ENCODE peak calls at places on chromosomes 7 and 10, in eight cellular contexts. One of them, this sample, is unnamed. For H3K27me3, the result is how much of the 10 kb centered on the place peaks cover.

GRCh38 chr10:11270135-11270857 is 252.6 kb downstream of the CELF2 start:
- DNase-seq in trophoblast cell: peak
- DNase-seq in H9: peak
- DNase-seq in dorsolateral prefrontal cortex: peak
- DNase-seq in fibroblast of lung: peak
- DNase-seq in IMR-90: peak
- DNase-seq in CD4-positive, alpha-beta memory T cell: peak
- DNase-seq in GM23338: peak
- DNase-seq in this sample: peak

GRCh38 chr10:26437637-26438461 is at the start of gene APBB1IP:
- DNase-seq in trophoblast cell: peak
- DNase-seq in H9: peak
- DNase-seq in dorsolateral prefrontal cortex: peak
- DNase-seq in fibroblast of lung: peak
- DNase-seq in IMR-90: no peak
- DNase-seq in CD4-positive, alpha-beta memory T cell: peak
- DNase-seq in GM23338: peak
- DNase-seq in this sample: peak

GRCh38 chr7:85776691-85777363 is 590.0 kb upstream of the SEMA3D start:
- DNase-seq in trophoblast cell: no peak
- DNase-seq in H9: no peak
- DNase-seq in dorsolateral prefrontal cortex: no peak
- DNase-seq in fibroblast of lung: peak
- DNase-seq in IMR-90: no peak
- DNase-seq in CD4-positive, alpha-beta memory T cell: no peak
- DNase-seq in GM23338: no peak
- DNase-seq in this sample: no peak

GRCh38 chr7:91185771-91186170 is 78.5 kb upstream of the FZD1 start:
- DNase-seq in trophoblast cell: no peak
- DNase-seq in H9: no peak
- DNase-seq in dorsolateral prefrontal cortex: no peak
- DNase-seq in fibroblast of lung: peak
- DNase-seq in IMR-90: peak
- DNase-seq in CD4-positive, alpha-beta memory T cell: no peak
- DNase-seq in GM23338: no peak
- DNase-seq in this sample: no peak

GRCh38 chr7:143408686-143409551 is at the start of gene EPHA1:
- DNase-seq in trophoblast cell: peak
- DNase-seq in H9: peak
- DNase-seq in dorsolateral prefrontal cortex: no peak
- DNase-seq in fibroblast of lung: no peak
- DNase-seq in IMR-90: no peak
- DNase-seq in CD4-positive, alpha-beta memory T cell: peak
- DNase-seq in GM23338: peak
- DNase-seq in this sample: peak

GRCh38 chr10:13998090-13998838 is 332.5 kb downstream of the FRMD4A start:
- DNase-seq in trophoblast cell: no peak
- DNase-seq in H9: no peak
- DNase-seq in dorsolateral prefrontal cortex: no peak
- DNase-seq in fibroblast of lung: no peak
- DNase-seq in IMR-90: no peak
- DNase-seq in CD4-positive, alpha-beta memory T cell: no peak
- DNase-seq in GM23338: no peak
- DNase-seq in this sample: no peak

GRCh38 chr7:98836811-98837631 is 32.8 kb downstream of the TMEM130 start:
- DNase-seq in trophoblast cell: peak
- DNase-seq in H9: peak
- DNase-seq in dorsolateral prefrontal cortex: peak
- DNase-seq in fibroblast of lung: no peak
- DNase-seq in IMR-90: peak
- DNase-seq in CD4-positive, alpha-beta memory T cell: no peak
- DNase-seq in GM23338: peak
- DNase-seq in this sample: peak

GRCh38 chr10:114404171-114405010 is at the start of gene AFAP1L2:
- DNase-seq in trophoblast cell: peak
- DNase-seq in H9: peak
- DNase-seq in dorsolateral prefrontal cortex: no peak
- DNase-seq in fibroblast of lung: peak
- DNase-seq in IMR-90: no peak
- DNase-seq in CD4-positive, alpha-beta memory T cell: no peak
- DNase-seq in GM23338: peak
- DNase-seq in this sample: peak

GRCh38 chr7:43248961-43249807 is 136.7 kb downstream of the HECW1 start:
- DNase-seq in trophoblast cell: no peak
- DNase-seq in H9: no peak
- DNase-seq in dorsolateral prefrontal cortex: peak
- DNase-seq in fibroblast of lung: peak
- DNase-seq in IMR-90: peak
- DNase-seq in CD4-positive, alpha-beta memory T cell: no peak
- DNase-seq in GM23338: no peak
- DNase-seq in this sample: no peak

GRCh38 chr7:322111-322671 is 32.2 kb downstream of the FOXL3 start:
- DNase-seq in trophoblast cell: peak
- DNase-seq in H9: peak
- DNase-seq in dorsolateral prefrontal cortex: no peak
- DNase-seq in fibroblast of lung: peak
- DNase-seq in IMR-90: peak
- DNase-seq in CD4-positive, alpha-beta memory T cell: peak
- DNase-seq in GM23338: peak
- DNase-seq in this sample: peak
- H3K27me3 ChIP-seq in trophoblast cell: under half
- H3K27me3 ChIP-seq in H9: under half
- H3K27me3 ChIP-seq in dorsolateral prefrontal cortex: under half
- H3K27me3 ChIP-seq in fibroblast of lung: under half
- H3K27me3 ChIP-seq in IMR-90: under half
- H3K27me3 ChIP-seq in CD4-positive, alpha-beta memory T cell: under half
- H3K27me3 ChIP-seq in GM23338: under half
- H3K27me3 ChIP-seq in this sample: under half

GRCh38 chr10:21500578-21500910 is 24.9 kb downstream of the SKIDA1 start:
- DNase-seq in trophoblast cell: no peak
- DNase-seq in H9: no peak
- DNase-seq in dorsolateral prefrontal cortex: no peak
- DNase-seq in fibroblast of lung: no peak
- DNase-seq in IMR-90: no peak
- DNase-seq in CD4-positive, alpha-beta memory T cell: no peak
- DNase-seq in GM23338: peak
- DNase-seq in this sample: peak
- H3K27me3 ChIP-seq in trophoblast cell: under half
- H3K27me3 ChIP-seq in H9: under half
- H3K27me3 ChIP-seq in dorsolateral prefrontal cortex: under half
- H3K27me3 ChIP-seq in fibroblast of lung: under half
- H3K27me3 ChIP-seq in IMR-90: under half
- H3K27me3 ChIP-seq in CD4-positive, alpha-beta memory T cell: under half
- H3K27me3 ChIP-seq in GM23338: half or more
- H3K27me3 ChIP-seq in this sample: under half

GRCh38 chr7:100490483-100491191 is 6.9 kb downstream of the NYAP1 start:
- DNase-seq in trophoblast cell: no peak
- DNase-seq in H9: no peak
- DNase-seq in dorsolateral prefrontal cortex: no peak
- DNase-seq in fibroblast of lung: no peak
- DNase-seq in IMR-90: no peak
- DNase-seq in CD4-positive, alpha-beta memory T cell: no peak
- DNase-seq in GM23338: no peak
- DNase-seq in this sample: no peak
- H3K27me3 ChIP-seq in trophoblast cell: under half
- H3K27me3 ChIP-seq in H9: under half
- H3K27me3 ChIP-seq in dorsolateral prefrontal cortex: under half
- H3K27me3 ChIP-seq in fibroblast of lung: under half
- H3K27me3 ChIP-seq in IMR-90: under half
- H3K27me3 ChIP-seq in CD4-positive, alpha-beta memory T cell: under half
- H3K27me3 ChIP-seq in GM23338: under half
- H3K27me3 ChIP-seq in this sample: under half

DNA sequence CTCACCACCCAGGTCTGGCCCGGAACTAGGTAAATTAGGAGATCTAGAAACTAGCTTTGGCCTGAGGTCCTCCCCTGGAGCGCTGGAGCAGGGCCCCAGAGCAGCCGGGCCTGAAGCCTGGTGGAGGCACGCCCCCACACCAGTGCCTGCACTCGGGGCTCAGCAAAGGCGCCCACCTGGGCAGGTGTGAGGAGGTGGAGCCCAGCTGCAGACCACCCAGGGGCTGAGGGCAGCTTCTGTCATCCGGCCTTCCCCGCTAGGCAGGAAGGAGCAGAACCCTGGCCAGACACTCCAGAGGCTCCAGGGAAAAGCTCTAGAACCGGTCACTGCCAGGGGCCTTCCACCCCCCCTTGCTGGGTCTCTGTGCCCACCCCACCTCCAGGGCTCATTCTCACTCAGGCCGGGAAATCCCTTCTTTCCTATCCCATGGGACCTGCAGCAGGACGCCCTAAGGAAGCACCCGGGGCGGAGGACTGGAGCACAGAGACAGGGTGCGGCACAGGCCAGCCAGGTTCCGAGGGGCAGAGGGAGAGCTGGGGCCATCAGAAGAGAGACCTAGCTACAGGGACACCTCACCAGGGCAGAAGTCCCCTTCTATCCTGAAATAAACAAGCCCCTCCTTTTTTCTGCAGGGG is 161.2 kb downstream of the NRF1 start:
- DNase-seq in trophoblast cell: no peak
- DNase-seq in H9: no peak
- DNase-seq in dorsolateral prefrontal cortex: no peak
- DNase-seq in fibroblast of lung: no peak
- DNase-seq in IMR-90: no peak
- DNase-seq in CD4-positive, alpha-beta memory T cell: no peak
- DNase-seq in GM23338: no peak
- DNase-seq in this sample: peak
- H3K27me3 ChIP-seq in trophoblast cell: under half
- H3K27me3 ChIP-seq in H9: under half
- H3K27me3 ChIP-seq in dorsolateral prefrontal cortex: under half
- H3K27me3 ChIP-seq in fibroblast of lung: under half
- H3K27me3 ChIP-seq in IMR-90: half or more
- H3K27me3 ChIP-seq in CD4-positive, alpha-beta memory T cell: under half
- H3K27me3 ChIP-seq in GM23338: under half
- H3K27me3 ChIP-seq in this sample: under half

DNA sequence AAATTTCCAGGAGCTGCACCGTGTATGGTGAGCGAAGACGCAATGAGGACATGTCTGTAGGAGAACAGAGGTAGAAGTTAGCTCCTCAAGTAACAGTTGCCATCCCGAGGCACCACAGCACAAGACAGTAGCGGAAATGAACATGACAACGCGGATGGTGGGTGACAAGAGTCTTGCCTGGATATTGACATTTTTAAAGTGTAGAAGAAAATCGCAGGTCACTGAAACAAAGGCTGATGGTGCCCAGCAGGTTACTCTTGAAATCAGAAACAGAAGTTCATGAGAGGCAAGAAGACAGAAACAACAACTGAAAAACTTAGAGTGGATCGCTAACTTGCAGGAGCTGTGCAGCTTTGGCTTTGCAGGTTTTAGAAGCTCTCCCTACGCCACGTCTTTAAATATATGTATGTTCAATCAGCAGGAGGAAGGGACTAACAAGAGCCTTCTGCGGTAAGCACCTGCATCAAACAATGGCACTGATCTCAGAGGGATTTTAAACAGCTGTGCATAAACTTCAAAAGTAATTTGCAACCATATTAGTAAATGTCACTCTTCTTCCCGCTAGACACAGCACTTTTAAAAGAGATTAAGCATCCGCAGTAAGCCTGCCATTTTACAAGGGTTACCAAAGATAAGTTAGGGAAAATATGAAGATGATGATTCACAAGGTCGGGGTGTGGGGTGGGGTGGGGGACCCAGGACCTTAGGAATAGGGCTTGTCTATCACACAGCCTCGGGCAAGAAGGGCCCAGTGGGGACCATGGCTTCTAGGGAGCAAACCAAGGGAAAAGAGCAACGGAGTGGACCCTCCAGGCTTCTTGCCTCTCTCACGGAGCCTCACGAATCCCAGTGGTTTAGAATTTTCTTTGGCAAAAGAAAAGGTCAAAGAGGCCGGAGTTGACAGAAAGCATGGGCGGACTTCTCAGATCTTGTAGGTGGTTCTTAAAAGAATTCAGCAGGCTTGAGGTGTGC is 1.6 kb downstream of the PRKCQ start:
- DNase-seq in trophoblast cell: no peak
- DNase-seq in H9: no peak
- DNase-seq in dorsolateral prefrontal cortex: no peak
- DNase-seq in fibroblast of lung: no peak
- DNase-seq in IMR-90: no peak
- DNase-seq in CD4-positive, alpha-beta memory T cell: peak
- DNase-seq in GM23338: no peak
- DNase-seq in this sample: peak
- H3K27me3 ChIP-seq in trophoblast cell: under half
- H3K27me3 ChIP-seq in H9: under half
- H3K27me3 ChIP-seq in dorsolateral prefrontal cortex: under half
- H3K27me3 ChIP-seq in fibroblast of lung: under half
- H3K27me3 ChIP-seq in IMR-90: under half
- H3K27me3 ChIP-seq in CD4-positive, alpha-beta memory T cell: under half
- H3K27me3 ChIP-seq in GM23338: under half
- H3K27me3 ChIP-seq in this sample: under half

GRCh38 chr7:44272981-44273380 is 52.4 kb downstream of the CAMK2B start:
- DNase-seq in trophoblast cell: no peak
- DNase-seq in H9: no peak
- DNase-seq in dorsolateral prefrontal cortex: no peak
- DNase-seq in fibroblast of lung: no peak
- DNase-seq in IMR-90: no peak
- DNase-seq in CD4-positive, alpha-beta memory T cell: no peak
- DNase-seq in GM23338: no peak
- DNase-seq in this sample: no peak
- H3K27me3 ChIP-seq in trophoblast cell: under half
- H3K27me3 ChIP-seq in H9: under half
- H3K27me3 ChIP-seq in dorsolateral prefrontal cortex: under half
- H3K27me3 ChIP-seq in fibroblast of lung: under half
- H3K27me3 ChIP-seq in IMR-90: under half
- H3K27me3 ChIP-seq in CD4-positive, alpha-beta memory T cell: under half
- H3K27me3 ChIP-seq in GM23338: under half
- H3K27me3 ChIP-seq in this sample: under half

DNA sequence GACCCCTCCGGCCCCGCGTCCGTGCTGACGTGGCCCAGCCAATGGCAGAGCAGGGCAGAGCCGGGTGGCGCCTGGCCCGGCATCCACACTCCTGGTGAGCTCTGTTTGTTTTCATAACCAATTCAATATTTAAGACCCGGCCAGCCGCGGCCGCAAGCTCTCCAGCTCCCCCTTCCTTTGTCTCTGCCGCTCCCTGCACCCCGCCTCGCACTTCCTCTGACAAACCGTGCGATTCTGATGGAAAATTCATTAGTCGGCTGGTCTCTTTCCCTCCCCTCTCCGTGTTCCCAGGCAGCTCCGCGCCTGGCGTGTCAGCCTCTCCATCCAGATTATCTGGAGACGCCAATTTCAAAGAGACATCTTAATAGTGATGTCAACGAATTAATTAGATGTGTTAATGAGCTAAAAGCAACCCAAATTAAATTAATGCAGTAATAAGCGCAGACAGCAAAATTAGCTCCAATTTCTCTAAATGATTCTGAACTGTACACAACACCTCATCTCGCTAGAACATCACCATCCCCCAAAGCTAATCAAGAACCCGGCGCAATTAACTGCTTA is 55.3 kb downstream of the MICALL2 start:
- DNase-seq in trophoblast cell: no peak
- DNase-seq in H9: no peak
- DNase-seq in dorsolateral prefrontal cortex: no peak
- DNase-seq in fibroblast of lung: peak
- DNase-seq in IMR-90: peak
- DNase-seq in CD4-positive, alpha-beta memory T cell: no peak
- DNase-seq in GM23338: peak
- DNase-seq in this sample: no peak
- H3K27me3 ChIP-seq in trophoblast cell: under half
- H3K27me3 ChIP-seq in H9: under half
- H3K27me3 ChIP-seq in dorsolateral prefrontal cortex: half or more
- H3K27me3 ChIP-seq in fibroblast of lung: under half
- H3K27me3 ChIP-seq in IMR-90: half or more
- H3K27me3 ChIP-seq in CD4-positive, alpha-beta memory T cell: under half
- H3K27me3 ChIP-seq in GM23338: under half
- H3K27me3 ChIP-seq in this sample: half or more

GRCh38 chr7:47377741-47378140 is 204.2 kb downstream of the TNS3 start:
- DNase-seq in trophoblast cell: no peak
- DNase-seq in H9: no peak
- DNase-seq in dorsolateral prefrontal cortex: no peak
- DNase-seq in fibroblast of lung: no peak
- DNase-seq in IMR-90: no peak
- DNase-seq in CD4-positive, alpha-beta memory T cell: no peak
- DNase-seq in GM23338: no peak
- DNase-seq in this sample: peak
- H3K27me3 ChIP-seq in trophoblast cell: under half
- H3K27me3 ChIP-seq in H9: under half
- H3K27me3 ChIP-seq in dorsolateral prefrontal cortex: under half
- H3K27me3 ChIP-seq in fibroblast of lung: under half
- H3K27me3 ChIP-seq in IMR-90: under half
- H3K27me3 ChIP-seq in CD4-positive, alpha-beta memory T cell: under half
- H3K27me3 ChIP-seq in GM23338: under half
- H3K27me3 ChIP-seq in this sample: under half